ENCODE peak calls at places on chromosomes 16 and 17, in four cellular contexts. A is breast epithelium, D is right lobe of liver, F is HCT116. N is an unnamed sample.

GRCh38 chr17:36880506-36880905 is 56.8 kb upstream of the LHX1 start:
- DNase-seq in F (no peak), A (no peak), D (no peak), N (no peak)

GRCh38 chr16:47162670-47163420 is 19.1 kb upstream of the NETO2 start:
- DNase-seq in D (no peak), A (no peak), F (no peak), N (no peak)

GRCh38 chr16:21263640-21264211 is 14.4 kb downstream of the CRYM start:
- DNase-seq in F (no peak), A (no peak), D (no peak), N (no peak)

GRCh38 chr17:48276776-48277175 is 153.2 kb downstream of the SKAP1 start:
- DNase-seq in F (no peak), A (no peak), D (no peak), N (no peak)

GRCh38 chr17:44568311-44568710 is 11.0 kb downstream of the FZD2 start:
- DNase-seq in F (no peak), A (no peak), D (no peak), N (no peak)

GRCh38 chr17:65925606-65926307 is 266.2 kb downstream of the CEP112 start:
- DNase-seq in D (no peak), A (no peak), F (no peak), N (no peak)

GRCh38 chr17:13750783-13751484 is 149.2 kb upstream of the HS3ST3A1 start:
- DNase-seq in D (no peak), F (no peak), A (no peak), N (no peak)

GRCh38 chr17:35257080-35257701 is 14.3 kb downstream of the SLFN5 start:
- DNase-seq in A (peak; percentile 66), D (no peak), F (peak; percentile 59), N (no peak)

GRCh38 chr17:82684207-82684903 is 14.1 kb downstream of the RAB40B start:
- DNase-seq in F (no peak), A (no peak), D (peak; percentile 84), N (no peak)

GRCh38 chr17:33929181-33929724 is 325.8 kb upstream of the CCL2 start:
- DNase-seq in D (no peak), F (no peak), A (no peak), N (no peak)

GRCh38 chr17:33688771-33689170 is 395.7 kb upstream of the ASIC2 start:
- DNase-seq in F (no peak), A (no peak), D (no peak), N (no peak)

GRCh38 chr16:29030086-29030840 is 45.4 kb downstream of the LAT start:
- DNase-seq in D (no peak), A (no peak), F (no peak), N (no peak)

GRCh38 chr16:85505794-85506339 is 107.3 kb upstream of the GSE1 start:
- DNase-seq in F (no peak), A (no peak), D (no peak), N (no peak)

GRCh38 chr17:4583796-4584124 is 569 bp upstream of the SMTNL2 start:
- DNase-seq in A (no peak), F (peak; percentile 31), D (no peak), N (peak; percentile 46)

GRCh38 chr17:28748852-28749515 is 5.2 kb downstream of the TRAF4 start:
- DNase-seq in A (no peak), F (no peak), D (peak; percentile 59), N (no peak)

GRCh38 chr17:44751331-44751730 is 7.5 kb upstream of the ADAM11 start:
- DNase-seq in A (no peak), F (no peak), D (no peak), N (no peak)

GRCh38 chr17:39062846-39063680 is 88.4 kb downstream of the PLXDC1 start:
- DNase-seq in F (no peak), A (no peak), D (no peak), N (peak; percentile 65)

GRCh38 chr16:53504665-53505064 is 1.7 kb upstream of the AKTIP start:
- DNase-seq in D (no peak), F (no peak), A (peak; percentile 20), N (no peak)

GRCh38 chr16:50369133-50369804 is 481 bp upstream of the BRD7 start:
- DNase-seq in A (no peak), D (no peak), F (no peak), N (no peak)

GRCh38 chr16:65667013-65667578 is 545.2 kb upstream of the CDH11 start:
- DNase-seq in D (no peak), A (no peak), F (no peak), N (no peak)

GRCh38 chr16:31265329-31266245 is 5.8 kb downstream of the ITGAM start:
- DNase-seq in D (no peak), F (no peak), A (no peak), N (peak; percentile 74)

GRCh38 chr17:34997355-34997862 is 17.1 kb downstream of the LIG3 start:
- DNase-seq in D (no peak), A (peak; percentile 71), F (no peak), N (no peak)

GRCh38 chr16:69833357-69833781 is 71.2 kb downstream of the WWP2 start:
- DNase-seq in F (no peak), D (no peak), A (no peak), N (no peak)

GRCh38 chr17:1870592-1870991 is 40.8 kb downstream of the RPA1 start:
- DNase-seq in F (no peak), D (no peak), A (no peak), N (no peak)

GRCh38 chr17:1231456-1231855 is 38.8 kb upstream of the BHLHA9 start:
- DNase-seq in A (no peak), D (peak; percentile 57), F (no peak), N (no peak)

GRCh38 chr16:70772493-70772892 is 28.5 kb downstream of the VAC14 start:
- DNase-seq in D (no peak), F (no peak), A (no peak), N (no peak)

GRCh38 chr17:14269473-14269872 is 31.4 kb upstream of the HS3ST3B1 start:
- DNase-seq in F (no peak), D (no peak), A (no peak), N (no peak)

GRCh38 chr16:50315346-50315997 is 49.1 kb downstream of the ADCY7 start:
- DNase-seq in D (no peak), A (peak; percentile 14), F (no peak), N (no peak)

DNA sequence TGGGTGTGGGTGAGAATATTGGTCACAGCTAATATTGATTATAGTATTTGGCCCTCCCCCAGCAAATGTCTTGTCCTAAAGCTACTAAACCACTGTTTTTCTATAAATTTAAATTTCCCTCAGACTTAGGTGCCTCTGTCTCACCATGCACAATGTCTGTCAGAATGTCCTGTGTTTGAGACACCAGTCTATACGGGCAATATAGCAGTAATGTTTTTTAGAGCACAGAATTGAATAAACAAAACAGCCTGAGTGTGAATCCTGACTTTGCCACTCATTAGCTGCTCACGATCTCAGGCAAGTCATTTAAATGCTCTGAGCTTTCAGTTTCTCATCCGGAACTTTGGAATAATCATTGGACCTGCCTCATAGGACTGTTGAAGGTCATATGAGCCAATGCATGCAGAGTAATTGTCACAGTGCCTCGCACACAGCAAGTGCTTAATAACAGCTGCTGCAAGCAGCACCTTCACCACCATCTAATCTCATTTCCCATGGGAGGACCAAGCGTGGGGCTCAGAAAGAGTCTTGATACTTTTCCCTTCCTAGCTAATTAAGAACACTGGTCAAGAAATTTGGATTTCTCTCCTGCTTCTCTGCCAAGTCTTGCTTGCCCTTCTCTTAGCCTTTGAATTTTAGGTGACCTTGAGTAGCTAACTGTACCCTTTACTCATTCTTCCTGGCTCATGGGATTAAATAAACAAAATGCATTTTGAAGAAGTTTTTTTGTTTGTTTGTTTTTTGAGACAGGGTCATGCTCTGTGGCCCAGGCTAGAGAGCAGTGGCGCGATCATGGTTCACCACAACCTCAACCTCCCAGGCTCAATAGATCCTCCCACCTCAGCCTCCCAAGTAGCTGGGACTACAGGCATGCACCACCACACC is 9.9 kb downstream of the HLF start:
- DNase-seq in D (no peak), A (no peak), F (no peak), N (no peak)
- H3K4me3 ChIP-seq in D (no peak overlapping the region), A (no peak overlapping the region), F (no peak overlapping the region), N (no peak overlapping the region)

GRCh38 chr16:1160773-1161348 is 8.0 kb downstream of the CACNA1H start:
- DNase-seq in A (no peak), F (no peak), D (no peak), N (no peak)
- H3K4me1 ChIP-seq in A (peaks cover 12% of the 10 kb centered on the region), F (no peaks in the 10 kb centered on the region), D (no peaks in the 10 kb centered on the region), N (peaks cover 10% of the 10 kb centered on the region)

DNA sequence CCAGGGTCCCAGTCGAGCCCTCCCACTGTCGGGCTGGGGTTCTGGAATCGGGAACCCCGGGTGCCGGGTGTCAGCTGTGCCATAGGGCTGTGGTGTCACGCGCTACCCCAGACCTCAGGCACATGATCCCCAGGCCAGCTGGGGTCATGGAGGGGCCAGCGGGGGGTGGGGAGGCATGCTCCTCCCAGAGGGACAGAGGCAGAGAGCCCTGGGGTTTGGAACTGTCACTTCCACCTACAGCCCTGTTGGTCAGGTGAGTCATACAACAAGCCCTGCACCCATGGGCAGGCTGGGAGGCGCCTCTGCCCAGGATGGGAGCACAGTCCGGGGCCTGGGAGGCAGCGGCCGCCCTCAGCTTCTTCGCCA is 63.0 kb downstream of the BAIAP2 start:
- DNase-seq in D (peak; percentile 78), F (peak; percentile 72), A (no peak), N (peak; percentile 85)
- H3K4me3 ChIP-seq in D (no peak overlapping the region), F (peak overlapping the region; percentile 44), A (no peak overlapping the region), N (peak overlapping the region; percentile 28)

GRCh38 chr17:31743767-31744166 is 115.3 kb downstream of the COPRS start:
- DNase-seq in D (no peak), F (no peak), A (no peak), N (peak; percentile 44)
- H3K4me1 ChIP-seq in D (no peaks in the 10 kb centered on the region), F (no peaks in the 10 kb centered on the region), A (no peaks in the 10 kb centered on the region), N (peaks cover 69% of the 10 kb centered on the region)

GRCh38 chr16:56634715-56635440 is 2.4 kb downstream of the MT1M start:
- DNase-seq in F (no peak), D (peak; percentile 50), A (no peak), N (no peak)

GRCh38 chr16:56633535-56633934 is 1.1 kb downstream of the MT1M start:
- DNase-seq in F (no peak), D (peak; percentile 36), A (no peak), N (no peak)

GRCh38 chr16:56637814-56638750 is at the start of gene MT1A:
- DNase-seq in A (peak; percentile 40), D (peak; percentile 95), F (no peak), N (no peak)

GRCh38 chr16:56636616-56637413 is 1.7 kb upstream of the MT1A start:
- DNase-seq in F (no peak), D (no peak), A (no peak), N (no peak)

GRCh38 chr16:56635441-56635967 is 3.0 kb upstream of the MT1A start:
- DNase-seq in F (no peak), D (peak; percentile 39), A (no peak), N (no peak)
- H3K4me3 ChIP-seq in F (no peak overlapping the region), D (no peak overlapping the region), A (no peak overlapping the region), N (no peak overlapping the region)

DNA sequence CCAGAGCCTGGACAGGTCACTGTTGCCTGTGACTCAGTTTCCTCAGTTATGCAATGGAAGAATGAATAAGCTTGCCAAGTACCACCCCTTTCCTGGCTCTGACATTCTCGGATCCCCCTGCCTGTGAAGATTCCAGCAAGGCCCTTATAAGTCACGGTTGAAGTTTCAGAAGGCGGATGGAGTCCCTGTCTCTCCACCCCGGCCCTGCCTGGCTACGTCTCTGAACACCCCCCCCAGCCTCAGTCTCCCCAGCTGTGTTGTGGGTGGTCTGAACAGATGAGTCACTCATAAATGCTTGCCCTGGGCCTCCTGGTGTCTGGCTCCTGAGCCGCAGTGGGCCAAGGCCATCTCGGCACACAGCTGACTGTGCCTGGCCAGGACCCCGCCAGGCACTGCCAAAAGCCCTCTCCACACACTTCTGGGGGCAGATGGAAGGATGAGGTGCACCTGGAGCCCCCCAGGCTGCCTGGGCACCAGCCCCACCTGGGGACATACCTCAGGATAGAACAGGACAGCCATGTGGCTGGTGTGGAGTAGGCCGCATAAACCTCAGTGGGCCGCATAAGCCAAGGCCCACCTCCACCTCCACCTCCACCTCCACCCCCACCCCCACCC is 15.4 kb downstream of the VASN start:
- DNase-seq in D (no peak), A (no peak), F (no peak), N (peak; percentile 70)
- H3K4me1 ChIP-seq in D (no peaks in the 10 kb centered on the region), A (peaks cover 19% of the 10 kb centered on the region), F (no peaks in the 10 kb centered on the region), N (peaks cover 80% of the 10 kb centered on the region)

N was measured in SJSA1.